ENCODE peak calls at places on chromosomes 11 and 22, in eight cellular contexts. S is heart right ventricle, J is B cell, E is RWPE1, Z is Caco-2, X is spleen, L is mucosa of descending colon, W is cardiac fibroblast. Q is an unnamed sample.

GRCh38 chr11:2538951-2539735 is 94.3 kb downstream of the KCNQ1 start:
- DNase-seq in Z (no peak), S (no peak), X (peak), E (no peak), J (no peak), W (no peak), L (peak), Q (no peak)

GRCh38 chr11:12161603-12162350 is 51.4 kb downstream of the MICAL2 start:
- DNase-seq in J (no peak), S (no peak), E (no peak), Z (no peak), W (no peak), X (no peak), L (no peak), Q (no peak)

GRCh38 chr11:63906585-63906984 is 10.4 kb downstream of the RCOR2 start:
- DNase-seq in W (peak), X (no peak), L (no peak), S (no peak), Z (peak), E (no peak), J (peak), Q (no peak)

GRCh38 chr11:114340311-114341131 is 44.3 kb downstream of the NNMT start:
- DNase-seq in E (peak), J (peak), W (peak), L (no peak), Z (peak), X (peak), S (peak), Q (no peak)

GRCh38 chr22:33438273-33438672 is 380.1 kb upstream of the SYN3 start:
- DNase-seq in L (no peak), Z (no peak), E (peak), J (no peak), S (no peak), X (no peak), W (peak), Q (no peak)

GRCh38 chr11:66310324-66310723 is 6.5 kb downstream of the CD248 start:
- DNase-seq in E (no peak), Z (no peak), S (no peak), J (no peak), W (no peak), X (no peak), L (no peak), Q (no peak)

GRCh38 chr11:112511906-112512305 is 251.2 kb upstream of the PLET1 start:
- DNase-seq in Z (no peak), E (no peak), L (no peak), X (no peak), S (no peak), W (no peak), J (no peak), Q (no peak)

GRCh38 chr11:64040684-64041267 is 5.0 kb downstream of the FLRT1 start:
- DNase-seq in S (no peak), J (no peak), E (no peak), X (no peak), L (no peak), Z (peak), W (no peak), Q (peak)

GRCh38 chr11:115409691-115410220 is 94.5 kb downstream of the CADM1 start:
- DNase-seq in J (no peak), S (no peak), W (no peak), Z (peak), L (no peak), E (no peak), X (no peak), Q (no peak)

GRCh38 chr11:29159552-29160465 is 857.0 kb downstream of the KCNA4 start:
- DNase-seq in J (no peak), Z (peak), L (no peak), X (no peak), E (peak), W (peak), S (no peak), Q (peak)

GRCh38 chr22:29314537-29315285 is 786 bp downstream of the RASL10A start:
- DNase-seq in W (no peak), S (no peak), J (peak), E (no peak), Z (peak), X (peak), L (peak), Q (no peak)

GRCh38 chr11:118771481-118772278 is 19.3 kb downstream of the DDX6 start:
- DNase-seq in S (no peak), Z (no peak), X (no peak), E (no peak), L (no peak), W (no peak), J (no peak), Q (no peak)

GRCh38 chr11:33454264-33454663 is 197.1 kb downstream of the HIPK3 start:
- DNase-seq in S (no peak), J (no peak), Z (no peak), X (no peak), W (no peak), E (no peak), L (no peak), Q (no peak)

GRCh38 chr22:50600541-50600940 is at the start of gene MAPK8IP2:
- DNase-seq in X (peak), S (no peak), J (peak), Z (peak), W (no peak), E (no peak), L (no peak), Q (peak)

GRCh38 chr11:79414644-79415317 is 26.0 kb downstream of the TENM4 start:
- DNase-seq in W (peak), J (no peak), S (no peak), Z (no peak), E (peak), L (no peak), X (no peak), Q (no peak)

GRCh38 chr11:114604179-114604813 is 8.7 kb upstream of the NXPE4 start:
- DNase-seq in X (no peak), E (no peak), L (no peak), S (no peak), Z (no peak), W (no peak), J (no peak), Q (no peak)

GRCh38 chr11:114099392-114100178 is 40.1 kb downstream of the ZBTB16 start:
- DNase-seq in J (no peak), S (no peak), X (no peak), L (no peak), Z (peak), W (no peak), E (no peak), Q (no peak)

GRCh38 chr11:45182902-45183301 is 36.5 kb downstream of the PRDM11 start:
- DNase-seq in L (no peak), S (no peak), J (no peak), Z (peak), W (peak), X (no peak), E (no peak), Q (no peak)

GRCh38 chr11:45179686-45180085 is 33.2 kb downstream of the PRDM11 start:
- DNase-seq in X (no peak), L (no peak), Z (no peak), J (no peak), S (no peak), E (no peak), W (no peak), Q (no peak)

GRCh38 chr11:45180158-45180887 is 33.9 kb downstream of the PRDM11 start:
- DNase-seq in E (peak), W (peak), J (peak), Z (peak), X (peak), L (peak), S (peak), Q (no peak)

GRCh38 chr11:45181595-45182550 is 35.4 kb downstream of the PRDM11 start:
- DNase-seq in X (no peak), S (no peak), Z (no peak), J (no peak), L (no peak), E (no peak), W (no peak), Q (no peak)

GRCh38 chr11:45180888-45181594 is 34.6 kb downstream of the PRDM11 start:
- DNase-seq in L (peak), E (peak), W (peak), Z (peak), S (peak), X (no peak), J (peak), Q (peak)
- TF ChIP-seq CTCF in L (no peak), E (no peak), W (no peak), Z (no peak), S (no peak), X (no peak), J (no peak), Q (no peak)

DNA sequence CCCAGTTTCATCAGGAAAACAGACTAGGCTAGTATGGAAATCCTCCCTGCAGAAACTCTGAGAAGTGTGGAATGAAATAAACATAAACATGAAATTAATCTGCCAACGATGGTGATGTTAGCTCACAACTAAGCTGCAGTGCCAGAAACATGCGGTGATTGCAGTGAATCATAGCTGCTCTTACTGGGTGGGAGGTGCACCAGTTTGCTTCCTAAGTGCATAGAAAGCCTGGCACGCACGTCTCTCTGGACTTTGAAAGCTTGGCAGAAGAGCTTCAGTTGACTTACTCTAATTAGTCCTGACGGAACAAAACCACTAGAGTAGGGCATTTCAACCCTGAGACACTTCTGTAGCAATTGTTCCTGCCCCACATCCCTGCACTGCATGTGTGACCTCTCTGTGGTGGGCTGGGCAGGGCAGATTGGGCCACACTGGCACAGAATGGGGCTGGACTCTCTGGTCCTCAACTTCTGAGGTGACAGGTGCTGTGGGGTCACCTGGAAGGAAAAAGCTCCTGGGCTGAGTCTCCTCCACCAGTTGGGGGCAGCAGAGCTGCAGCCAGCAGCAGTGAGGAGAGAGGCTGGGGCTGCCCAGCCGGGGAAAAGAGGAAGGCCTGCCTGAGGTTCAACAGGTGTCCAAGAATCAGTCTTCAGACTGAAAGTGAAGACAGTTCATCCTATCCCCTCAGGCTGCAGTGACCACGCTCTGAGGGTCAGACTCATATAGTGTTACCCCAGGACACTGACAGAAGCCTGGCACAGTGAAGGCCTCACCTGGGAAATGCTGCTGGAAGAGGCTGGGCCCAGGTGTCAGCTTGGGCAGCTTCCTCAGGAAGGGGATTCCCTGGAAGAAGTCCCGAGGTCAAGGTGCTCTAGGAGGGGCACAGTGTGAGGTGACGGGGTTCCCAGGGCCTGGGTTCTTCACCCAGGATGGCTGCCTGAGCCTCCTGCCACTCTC is 40.5 kb downstream of the GGTLC2 start:
- DNase-seq in E (no peak), L (peak), J (peak), X (peak), Z (peak), W (peak), S (no peak), Q (peak)
- TF ChIP-seq CTCF in E (no peak), L (peak), J (peak), X (peak), Z (peak), W (peak), S (peak), Q (peak)

DNA sequence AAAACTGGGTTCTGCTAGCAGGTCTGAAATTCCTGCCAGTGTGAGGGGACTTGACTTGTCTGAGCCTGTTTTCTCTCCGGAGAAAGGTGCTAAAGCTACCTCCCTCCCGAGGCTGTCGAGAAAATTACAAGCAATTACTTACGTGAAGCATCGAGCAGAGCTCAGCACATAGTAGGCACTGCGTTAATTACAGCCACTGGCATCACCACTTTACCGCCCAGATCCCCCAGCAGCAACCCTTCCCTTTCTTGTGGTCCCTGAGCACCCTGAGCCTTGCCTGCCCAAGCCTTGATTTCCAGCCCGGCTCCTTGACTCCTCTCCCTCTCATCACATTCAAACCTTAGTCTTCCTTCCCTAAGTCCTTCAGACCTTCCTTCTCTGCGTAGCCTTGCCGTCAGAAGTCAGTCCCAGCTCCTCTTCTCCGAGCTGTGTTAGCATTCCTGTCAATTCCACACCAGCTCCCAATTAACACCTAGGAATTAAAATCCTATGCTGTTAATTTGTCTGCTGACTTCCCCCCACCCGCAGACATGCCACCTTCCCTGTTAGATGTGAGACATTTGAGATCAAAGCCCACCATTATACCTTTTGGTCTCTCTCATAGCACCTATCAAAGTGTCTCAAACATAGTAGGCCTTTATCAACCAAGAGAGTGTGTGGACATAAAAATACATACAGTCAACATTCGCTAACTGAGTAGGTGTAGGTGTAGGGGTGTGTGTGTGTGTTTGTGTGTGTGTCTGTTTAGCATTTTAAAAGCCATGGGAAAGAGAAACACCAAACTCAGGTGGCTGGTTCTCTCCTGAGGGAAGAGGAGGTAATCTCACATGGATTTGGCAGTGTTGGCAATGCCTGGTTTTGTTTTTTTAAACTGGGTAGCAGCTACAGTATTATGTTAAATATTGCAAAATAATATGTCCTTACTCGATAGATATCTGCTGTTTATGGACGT is 2.8 kb upstream of the KCNJ5 start:
- DNase-seq in L (no peak), Z (no peak), S (no peak), X (no peak), W (no peak), J (no peak), E (peak), Q (no peak)
- TF ChIP-seq CTCF in L (no peak), Z (no peak), S (no peak), X (no peak), W (no peak), J (no peak), E (peak), Q (no peak)

GRCh38 chr11:390175-390574 is 3.8 kb upstream of the PKP3 start:
- DNase-seq in E (no peak), J (no peak), W (no peak), Z (no peak), S (no peak), X (no peak), L (peak), Q (no peak)
- TF ChIP-seq CTCF in E (no peak), J (no peak), W (no peak), Z (peak), S (no peak), X (no peak), L (no peak), Q (no peak)

Q was measured in GM13976.